ENCODE peak calls at places on chromosome 7, in four cellular contexts. F is mucosa of descending colon, M is lower leg skin, V is cardiac muscle cell. H is an unnamed sample.

GRCh38 chr7:115851291-115851690 is 179.3 kb downstream of the TFEC start:
- DNase-seq in F (no peak), M (no peak), V (peak), H (no peak)

GRCh38 chr7:72781161-72781560 is 46.8 kb downstream of the TYW1B start:
- DNase-seq in F (no peak), M (no peak), V (no peak), H (no peak)

GRCh38 chr7:4074407-4074806 is 607.7 kb upstream of the FOXK1 start:
- DNase-seq in F (no peak), M (no peak), V (no peak), H (no peak)

GRCh38 chr7:117011419-117012260 is 58.3 kb downstream of the ST7 start:
- DNase-seq in F (no peak), M (no peak), V (no peak), H (no peak)

GRCh38 chr7:75595766-75596165 is 103.6 kb downstream of the SPDYE5 start:
- DNase-seq in F (no peak), M (no peak), V (no peak), H (no peak)

GRCh38 chr7:134737561-134738353 is 41.7 kb upstream of the CALD1 start:
- DNase-seq in F (no peak), M (no peak), V (no peak), H (peak)

GRCh38 chr7:97118306-97118917 is 914 bp downstream of the SDHAF3 start:
- DNase-seq in F (peak), M (no peak), V (no peak), H (peak)

GRCh38 chr7:31107106-31108090 is 55.3 kb downstream of the ADCYAP1R1 start:
- DNase-seq in F (no peak), M (no peak), V (no peak), H (no peak)

GRCh38 chr7:152661479-152661878 is 14.5 kb downstream of the XRCC2 start:
- DNase-seq in F (no peak), M (no peak), V (peak), H (no peak)

GRCh38 chr7:80934286-80934685 is 15.4 kb upstream of the SEMA3C start:
- DNase-seq in F (no peak), M (no peak), V (no peak), H (peak)

GRCh38 chr7:117320523-117320922 is 2.3 kb downstream of the WNT2 start:
- DNase-seq in F (no peak), M (no peak), V (no peak), H (no peak)

GRCh38 chr7:129144834-129145668 is 544 bp downstream of the TSPAN33 start:
- DNase-seq in F (peak), M (no peak), V (no peak), H (no peak)

GRCh38 chr7:91784469-91784868 is 96.0 kb downstream of the MTERF1 start:
- DNase-seq in F (no peak), M (no peak), V (peak), H (no peak)

GRCh38 chr7:44615149-44615611 is 8.8 kb downstream of the OGDH start:
- DNase-seq in F (peak), M (peak), V (no peak), H (no peak)

GRCh38 chr7:19143930-19144574 is 1.2 kb downstream of the FERD3L start:
- DNase-seq in F (no peak), M (no peak), V (no peak), H (no peak)

DNA sequence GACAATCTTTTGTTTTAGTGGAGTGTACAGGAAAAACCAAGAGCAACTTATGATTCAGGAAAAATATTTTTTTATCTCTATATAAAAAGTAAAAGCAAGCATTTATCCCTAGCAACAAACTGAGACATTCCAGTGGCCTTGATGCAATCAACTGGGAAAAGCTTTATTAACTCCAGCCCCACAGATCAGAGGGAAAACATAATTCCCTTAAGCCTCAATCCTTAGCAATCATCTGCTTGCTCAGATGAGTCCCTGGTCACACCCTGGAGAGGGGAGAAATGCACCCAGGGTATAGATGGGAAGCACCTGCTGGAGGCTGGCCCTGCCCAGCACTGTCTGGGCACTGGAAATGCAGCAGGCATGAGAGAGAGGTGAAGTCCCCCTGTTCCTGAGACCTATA is 636.6 kb downstream of the TNS3 start:
- DNase-seq in F (no peak), M (no peak), V (no peak), H (no peak)
- TF ChIP-seq CTCF in F (no peak), M (no peak), V (no peak), H (no peak)

DNA sequence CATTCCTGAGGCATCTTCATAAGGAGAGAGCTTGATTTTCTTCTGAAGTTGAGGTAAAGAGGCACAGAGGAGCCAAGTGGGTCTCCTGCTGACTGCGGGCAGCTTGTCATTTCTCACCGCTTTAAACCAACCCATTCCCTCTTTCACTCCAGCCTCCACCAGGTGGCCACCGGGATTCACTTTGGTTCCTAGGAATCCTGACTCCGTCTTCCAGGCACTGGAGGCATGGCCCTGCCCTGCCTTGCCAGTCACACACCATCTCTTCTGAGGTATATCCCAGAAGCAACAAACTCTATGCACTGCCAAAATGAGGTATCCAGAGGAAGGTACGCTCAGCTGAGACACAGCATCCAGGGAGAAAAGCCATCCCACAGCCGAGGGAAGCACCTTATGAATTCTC is 280.8 kb downstream of the TNS3 start:
- DNase-seq in F (no peak), M (no peak), V (no peak), H (no peak)
- TF ChIP-seq CTCF in F (no peak), M (no peak), V (no peak), H (no peak)

GRCh38 chr7:99521399-99521798 is 16.9 kb downstream of the ZKSCAN5 start:
- DNase-seq in F (no peak), M (no peak), V (no peak), H (no peak)

GRCh38 chr7:99531354-99531765 is 20.6 kb downstream of the FAM200A start:
- DNase-seq in F (no peak), M (no peak), V (no peak), H (no peak)

DNA sequence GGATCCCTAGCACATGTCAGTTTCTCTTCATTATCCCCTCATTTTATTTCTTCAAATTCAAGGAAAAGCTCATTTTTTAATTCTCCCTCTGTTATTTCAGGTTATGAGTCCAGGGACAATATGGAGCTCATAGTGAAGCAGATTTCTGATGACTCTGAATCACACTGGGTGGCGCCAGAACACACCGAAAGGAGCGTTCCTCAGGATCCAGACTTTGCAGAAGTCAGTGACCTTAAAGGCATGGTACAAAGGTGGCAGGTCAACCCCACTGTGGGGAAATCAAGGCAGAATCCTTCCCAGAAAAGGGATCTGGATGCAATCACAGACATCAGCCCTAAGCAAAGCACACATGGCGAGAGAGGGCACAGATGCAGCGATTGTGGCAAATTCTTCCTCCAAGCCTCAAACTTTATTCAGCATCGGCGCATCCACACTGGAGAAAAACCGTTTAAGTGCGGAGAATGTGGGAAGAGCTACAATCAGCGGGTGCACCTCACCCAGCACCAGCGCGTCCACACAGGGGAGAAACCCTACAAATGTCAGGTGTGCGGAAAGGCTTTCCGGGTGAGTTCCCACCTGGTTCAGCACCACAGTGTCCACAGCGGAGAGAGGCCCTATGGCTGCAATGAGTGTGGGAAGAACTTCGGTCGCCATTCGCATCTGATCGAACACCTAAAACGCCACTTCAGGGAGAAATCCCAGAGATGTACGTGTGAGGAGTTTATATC is 21.4 kb downstream of the ZKSCAN5 start:
- DNase-seq in F (peak), M (no peak), V (peak), H (no peak)
- TF ChIP-seq CTCF in F (no peak), M (no peak), V (peak), H (peak)

GRCh38 chr7:151351027-151351426 is 9.4 kb downstream of the NUB1 start:
- DNase-seq in F (peak), M (no peak), V (peak), H (no peak)
- TF ChIP-seq CTCF in F (no peak), M (no peak), V (no peak), H (peak)

GRCh38 chr7:107047902-107048782 is 3.6 kb downstream of the PRKAR2B start:
- DNase-seq in F (no peak), M (no peak), V (no peak), H (no peak)
- TF ChIP-seq CTCF in F (no peak), M (no peak), V (no peak), H (peak)

H was measured in epithelial cell of proximal tubule.